ENCODE peak calls at places on chromosomes 7 and 10, in five cellular contexts. U, Q, Z, A and S are unnamed samples.

GRCh38 chr7:108442039-108442568 is 14.1 kb downstream of the NRCAM start:
- DNase-seq in Q (no peak), A (no peak), U (no peak), Z (no peak), S (no peak)

GRCh38 chr7:81611040-81611439 is 158.8 kb downstream of the HGF start:
- DNase-seq in U (no peak), Q (no peak), A (no peak), Z (no peak), S (peak)

GRCh38 chr10:36781570-36781969 is 343.8 kb upstream of the ANKRD30A start:
- DNase-seq in A (no peak), Z (no peak), Q (no peak), U (no peak), S (no peak)

GRCh38 chr10:100025528-100026070 is 15.9 kb upstream of the DNMBP start:
- DNase-seq in Q (no peak), A (no peak), Z (no peak), U (no peak), S (no peak)

GRCh38 chr10:15155978-15156377 is 12.5 kb downstream of the NMT2 start:
- DNase-seq in U (no peak), A (no peak), Q (no peak), Z (no peak), S (no peak)

GRCh38 chr10:4033341-4033896 is 248.4 kb upstream of the KLF6 start:
- DNase-seq in Z (no peak), Q (no peak), A (no peak), U (peak), S (no peak)

GRCh38 chr10:23877791-23878190 is 331.1 kb upstream of the KIAA1217 start:
- DNase-seq in Z (no peak), U (no peak), Q (no peak), A (no peak), S (no peak)

GRCh38 chr10:122786269-122786668 is 59.4 kb downstream of the CUZD1 start:
- DNase-seq in U (no peak), Z (peak), A (peak), Q (peak), S (peak)

GRCh38 chr7:32890553-32891045 is 961 bp downstream of the KBTBD2 start:
- DNase-seq in Z (no peak), Q (no peak), U (peak), A (peak), S (no peak)

GRCh38 chr7:2313450-2314208 is 612 bp downstream of the SNX8 start:
- DNase-seq in Z (no peak), A (no peak), Q (no peak), U (no peak), S (no peak)

GRCh38 chr7:81812514-81813472 is 42.9 kb upstream of the HGF start:
- DNase-seq in Z (no peak), Q (no peak), A (no peak), U (no peak), S (no peak)

GRCh38 chr10:58384095-58384494 is 1.1 kb upstream of the TFAM start:
- DNase-seq in Q (peak), Z (no peak), U (peak), A (no peak), S (no peak)

GRCh38 chr7:32323687-32324086 is 166.5 kb downstream of the LSM5 start:
- DNase-seq in U (no peak), Z (no peak), A (no peak), Q (no peak), S (no peak)

GRCh38 chr10:21528452-21529235 is 3.2 kb upstream of the SKIDA1 start:
- DNase-seq in Q (no peak), A (no peak), U (no peak), Z (no peak), S (no peak)

GRCh38 chr7:22563621-22564241 is 63.7 kb upstream of the STEAP1B start:
- DNase-seq in A (no peak), Z (no peak), U (no peak), Q (peak), S (peak)

GRCh38 chr10:48805848-48806247 is 121.2 kb downstream of the WDFY4 start:
- DNase-seq in U (no peak), Q (no peak), Z (no peak), A (no peak), S (no peak)

GRCh38 chr10:27360581-27361172 is 120.1 kb upstream of the ACBD5 start:
- DNase-seq in Z (peak), Q (peak), A (peak), U (peak), S (peak)

GRCh38 chr7:146359181-146359580 is 242.6 kb downstream of the CNTNAP2 start:
- DNase-seq in Z (no peak), Q (no peak), U (no peak), A (no peak), S (no peak)

GRCh38 chr7:155495440-155496248 is 37.7 kb downstream of the EN2 start:
- DNase-seq in Z (no peak), U (no peak), A (no peak), Q (no peak), S (no peak)

GRCh38 chr10:104642001-104642270 is 846 bp downstream of the SORCS3 start:
- DNase-seq in A (no peak), U (no peak), Q (no peak), Z (no peak), S (peak)

GRCh38 chr7:99928994-99929729 is at the start of gene GJC3:
- DNase-seq in A (peak), U (no peak), Q (peak), Z (peak), S (peak)

GRCh38 chr10:127196955-127197432 is 603 bp upstream of the INSYN2A start:
- DNase-seq in Z (no peak), U (no peak), A (no peak), Q (no peak), S (no peak)

DNA sequence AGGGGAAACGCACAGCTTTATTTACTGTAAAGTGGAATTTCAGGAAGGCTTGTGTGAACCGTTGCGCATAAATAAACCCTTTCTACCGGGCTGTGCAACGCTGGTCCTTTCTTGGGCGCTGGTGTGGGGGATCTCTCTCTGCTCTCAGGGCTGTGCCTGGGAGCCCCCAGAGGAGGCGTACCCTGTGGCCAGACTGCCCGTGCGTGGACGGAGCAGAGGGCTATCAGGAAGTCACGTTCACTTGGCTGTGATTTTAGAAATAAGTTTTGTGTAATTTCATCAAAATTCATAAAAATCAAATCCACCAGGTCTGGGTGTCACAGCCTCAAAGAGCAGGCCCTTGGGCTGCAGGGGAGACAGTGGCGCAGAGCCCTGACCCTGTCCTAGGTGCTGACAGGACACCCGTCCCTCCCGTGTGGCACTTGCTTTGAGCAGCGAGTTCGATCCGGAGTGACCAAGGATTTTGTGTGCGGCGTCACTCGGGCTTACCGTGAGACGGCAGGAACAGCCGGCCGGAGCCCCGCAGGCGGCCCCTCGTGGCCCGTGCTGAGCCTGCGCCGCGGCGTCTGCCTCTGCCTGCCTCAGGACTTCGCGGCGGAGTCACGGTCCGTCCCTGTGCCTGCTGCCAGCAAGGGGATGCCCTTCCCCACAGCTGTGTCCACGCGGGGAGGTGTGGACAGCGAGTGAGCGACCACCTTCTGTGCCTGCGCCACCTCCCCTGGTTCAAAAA is 20.2 kb downstream of the GET4 start:
- DNase-seq in Q (no peak), Z (no peak), A (no peak), U (no peak), S (no peak)
- TF ChIP-seq ATF2 in Q (no peak), Z (no peak), A (no peak), U (no peak), S (no peak)

GRCh38 chr7:106812027-106812643 is 52.9 kb upstream of the PIK3CG start:
- DNase-seq in A (no peak), Z (no peak), U (no peak), Q (no peak), S (no peak)
- TF ChIP-seq CREB1 in A (no peak), Z (no peak), U (no peak), Q (no peak), S (no peak)

GRCh38 chr10:75851946-75852345 is 420.5 kb downstream of the LRMDA start:
- DNase-seq in A (no peak), Z (no peak), U (no peak), Q (no peak), S (no peak)
- TF ChIP-seq ATF2 in A (no peak), Z (no peak), U (no peak), Q (no peak), S (no peak)

GRCh38 chr10:131553121-131553520 is 241.6 kb upstream of the TCERG1L start:
- DNase-seq in Z (no peak), Q (no peak), U (no peak), A (no peak), S (no peak)
- TF ChIP-seq CREB1 in Z (no peak), Q (no peak), U (no peak), A (no peak), S (no peak)

DNA sequence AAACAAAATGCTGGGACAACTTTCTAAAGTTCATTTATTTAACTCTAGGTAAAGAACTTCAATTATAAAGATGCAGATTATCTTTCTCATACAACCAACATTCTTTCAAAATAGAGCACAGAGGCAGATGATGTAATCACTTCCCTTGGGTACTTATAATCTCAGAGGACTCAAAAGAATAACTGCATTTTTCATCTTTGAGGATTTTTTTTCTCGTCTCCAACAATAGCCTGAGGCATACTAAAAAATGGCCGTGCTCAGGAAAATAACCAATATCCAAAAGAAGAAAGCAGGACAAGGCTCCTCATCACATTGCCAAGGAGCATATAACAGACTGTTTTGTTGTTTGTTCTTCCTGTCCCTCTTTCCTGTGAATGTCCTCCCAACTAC is 183.1 kb downstream of the SORCS1 start:
- DNase-seq in A (no peak), Z (no peak), U (no peak), Q (no peak), S (no peak)
- TF ChIP-seq ATF2 in A (no peak), Z (no peak), U (no peak), Q (no peak), S (no peak)

GRCh38 chr7:36045275-36045674 is 107.8 kb upstream of the EEPD1 start:
- DNase-seq in U (no peak), Q (no peak), A (no peak), Z (no peak), S (no peak)
- TF ChIP-seq CREB1 in U (no peak), Q (no peak), A (no peak), Z (no peak), S (no peak)

GRCh38 chr10:113819989-113820388 is 33.9 kb downstream of the DCLRE1A start:
- DNase-seq in A (no peak), Q (peak), U (no peak), Z (no peak), S (no peak)
- TF ChIP-seq ATF2 in A (no peak), Q (no peak), U (no peak), Z (no peak), S (no peak)